ENCODE peak calls at places on chromosomes 5 and 9, in nine cellular contexts. Z is mesenchymal stem cell, F is lung, J is HCT116, W is SJSA1, X is H7, E is Peyer's patch, A is kidney, Y is adrenal gland. G is an unnamed sample.

GRCh38 chr5:137492321-137492720 is 6.8 kb downstream of the SPOCK1 start:
- DNase-seq in X (no peak), Y (no peak), F (no peak), A (no peak), J (no peak), W (no peak), Z (no peak), E (no peak), G (peak; percentile 50)

GRCh38 chr5:55232194-55232984 is 1.0 kb downstream of the CCNO start:
- DNase-seq in W (no peak), Z (peak; percentile 35), F (no peak), Y (no peak), J (peak; percentile 29), X (peak; percentile 84), A (peak; percentile 83), E (peak; percentile 63), G (peak; percentile 33)

GRCh38 chr9:124286292-124286931 is 28.7 kb downstream of the NEK6 start:
- DNase-seq in J (peak; percentile 19), E (peak; percentile 87), A (peak; percentile 78), F (no peak), Z (peak; percentile 99), W (peak; percentile 89), X (no peak), Y (no peak), G (peak; percentile 61)

GRCh38 chr5:103667068-103667467 is 104.5 kb upstream of the NUDT12 start:
- DNase-seq in J (no peak), E (no peak), A (no peak), F (no peak), Y (no peak), Z (peak; percentile 39), X (no peak), W (no peak), G (peak; percentile 20)

GRCh38 chr5:115098041-115098702 is 71.5 kb downstream of the TRIM36 start:
- DNase-seq in X (peak; percentile 35), J (peak; percentile 42), Z (peak; percentile 62), E (no peak), W (no peak), A (no peak), F (peak; percentile 43), Y (peak; percentile 62), G (peak; percentile 23)

GRCh38 chr5:58016329-58016728 is 443.6 kb downstream of the PLK2 start:
- DNase-seq in Y (no peak), F (no peak), J (no peak), A (no peak), X (no peak), E (no peak), W (no peak), Z (peak; percentile 1), G (no peak)

GRCh38 chr5:112329429-112330090 is 89.5 kb downstream of the EPB41L4A start:
- DNase-seq in F (no peak), Y (no peak), X (no peak), A (no peak), W (no peak), E (no peak), J (no peak), Z (no peak), G (no peak)

GRCh38 chr5:53418844-53419243 is 61.6 kb upstream of the FST start:
- DNase-seq in A (no peak), F (no peak), Z (peak; percentile 93), X (no peak), Y (no peak), W (no peak), J (no peak), E (no peak), G (no peak)

GRCh38 chr5:173291722-173292658 is 36.2 kb downstream of the STC2 start:
- DNase-seq in F (no peak), A (no peak), J (no peak), X (peak; percentile 71), Z (peak; percentile 85), E (no peak), W (no peak), Y (no peak), G (no peak)

GRCh38 chr5:134892926-134893325 is 12.0 kb upstream of the PCBD2 start:
- DNase-seq in F (no peak), Y (no peak), X (no peak), J (no peak), E (no peak), A (no peak), W (no peak), Z (no peak), G (no peak)

GRCh38 chr9:70829591-70830265 is 291.7 kb downstream of the TRPM3 start:
- DNase-seq in Y (no peak), A (no peak), W (no peak), E (no peak), Z (no peak), X (no peak), J (no peak), F (no peak), G (no peak)

GRCh38 chr9:94937214-94937903 is 210.9 kb downstream of the AOPEP start:
- DNase-seq in A (no peak), Y (no peak), F (no peak), Z (peak; percentile 94), X (no peak), E (no peak), W (no peak), J (no peak), G (no peak)

GRCh38 chr5:123421773-123422172 is 1.4 kb downstream of the CEP120 start:
- DNase-seq in F (no peak), E (no peak), J (no peak), X (no peak), Y (no peak), A (no peak), Z (peak; percentile 12), W (no peak), G (no peak)

GRCh38 chr5:123215929-123216702 is 127.1 kb downstream of the PRDM6 start:
- DNase-seq in W (peak; percentile 50), Z (no peak), X (peak; percentile 15), Y (no peak), J (peak; percentile 18), F (no peak), A (no peak), E (no peak), G (no peak)

GRCh38 chr9:105978336-105978735 is 284.0 kb downstream of the TMEM38B start:
- DNase-seq in Z (no peak), W (no peak), E (no peak), J (no peak), Y (no peak), X (no peak), F (no peak), A (no peak), G (no peak)

DNA sequence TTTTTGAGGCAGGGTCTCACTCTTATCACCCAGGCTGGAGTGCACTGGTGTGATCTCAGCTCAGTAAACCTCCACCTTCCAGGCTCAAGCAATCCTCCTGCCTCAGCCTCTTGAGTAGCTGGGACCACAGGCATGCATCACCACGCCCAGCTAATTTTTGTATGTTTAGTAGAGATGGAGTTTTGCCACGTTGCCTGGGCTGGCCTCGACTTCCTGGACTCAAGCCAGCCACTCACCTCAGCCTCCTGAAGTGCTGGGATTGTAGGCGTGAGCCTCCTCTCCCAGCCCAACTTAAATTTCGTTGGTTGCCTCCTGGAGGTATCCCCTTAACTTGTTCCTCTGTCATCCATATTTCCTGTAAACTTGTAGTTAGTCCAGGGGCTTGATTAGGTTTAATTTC is 47.2 kb downstream of the RAB24 start:
- DNase-seq in F (peak; percentile 50), Y (no peak), A (no peak), J (no peak), W (no peak), Z (no peak), X (no peak), E (no peak), G (peak; percentile 47)
- H3K36me3 ChIP-seq in F (peaks cover 44% of the 10 kb centered on the region), Y (no peaks in the 10 kb centered on the region), A (peaks cover 17% of the 10 kb centered on the region), J (no peaks in the 10 kb centered on the region), W (peaks cover 89% of the 10 kb centered on the region), Z (peaks cover 35% of the 10 kb centered on the region), X (peaks cover 24% of the 10 kb centered on the region), E (peaks cover 95% of the 10 kb centered on the region), G (peaks cover 75% of the 10 kb centered on the region)

GRCh38 chr5:38878391-38879090 is 32.7 kb downstream of the OSMR start:
- DNase-seq in Z (no peak), J (no peak), W (no peak), F (no peak), A (no peak), E (no peak), Y (no peak), X (no peak), G (no peak)

GRCh38 chr5:38883842-38884241 is 38.0 kb downstream of the OSMR start:
- DNase-seq in Y (no peak), W (no peak), X (no peak), E (no peak), A (no peak), F (no peak), J (no peak), Z (no peak), G (no peak)

DNA sequence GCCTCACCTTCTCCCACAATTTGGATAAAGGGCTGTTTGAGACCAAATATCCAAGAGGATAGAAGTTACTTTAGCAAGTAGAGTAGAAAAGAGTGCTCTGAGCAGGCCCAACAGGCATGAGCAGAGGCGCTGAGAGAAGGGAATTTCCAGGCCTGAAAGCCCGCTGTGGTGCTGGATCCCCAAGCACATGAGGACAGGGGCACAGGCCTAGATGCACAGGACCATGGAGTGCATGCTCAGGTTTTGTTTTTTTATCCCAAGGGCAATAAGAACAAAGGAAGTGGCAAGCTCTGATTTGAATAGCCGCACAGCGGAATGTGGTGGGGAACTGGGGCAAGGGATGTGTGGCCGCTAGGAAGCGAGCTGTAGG is 33.3 kb downstream of the OSMR start:
- DNase-seq in J (no peak), Z (no peak), Y (no peak), X (no peak), E (no peak), F (no peak), A (no peak), W (no peak), G (no peak)
- H3K36me3 ChIP-seq in J (peaks cover 55% of the 10 kb centered on the region), Z (peaks cover 34% of the 10 kb centered on the region), Y (no peaks in the 10 kb centered on the region), X (no peaks in the 10 kb centered on the region), E (no peaks in the 10 kb centered on the region), F (peaks cover 8% of the 10 kb centered on the region), A (peaks cover 20% of the 10 kb centered on the region), W (peaks cover 71% of the 10 kb centered on the region), G (peaks cover 48% of the 10 kb centered on the region)

GRCh38 chr9:93525476-93525875 is 50.9 kb upstream of the PHF2 start:
- DNase-seq in Z (no peak), W (no peak), F (no peak), A (no peak), X (no peak), E (no peak), J (no peak), Y (no peak), G (no peak)
- H3K36me3 ChIP-seq in Z (peaks cover 23% of the 10 kb centered on the region), W (peaks cover 40% of the 10 kb centered on the region), F (no peaks in the 10 kb centered on the region), A (peaks cover 28% of the 10 kb centered on the region), X (peaks cover 13% of the 10 kb centered on the region), E (peaks cover 64% of the 10 kb centered on the region), J (peaks cover 37% of the 10 kb centered on the region), Y (no peaks in the 10 kb centered on the region), G (peaks cover 56% of the 10 kb centered on the region)

GRCh38 chr9:76423216-76424177 is 29.3 kb upstream of the RFK start:
- DNase-seq in F (no peak), X (no peak), E (no peak), Y (no peak), Z (no peak), J (no peak), W (no peak), A (no peak), G (no peak)
- H3K36me3 ChIP-seq in F (no peaks in the 10 kb centered on the region), X (no peaks in the 10 kb centered on the region), E (no peaks in the 10 kb centered on the region), Y (no peaks in the 10 kb centered on the region), Z (no peaks in the 10 kb centered on the region), J (no peaks in the 10 kb centered on the region), W (no peaks in the 10 kb centered on the region), A (no peaks in the 10 kb centered on the region), G (no peaks in the 10 kb centered on the region)

GRCh38 chr9:111917201-111917600 is 20.6 kb downstream of the UGCG start:
- DNase-seq in Z (no peak), A (no peak), F (no peak), W (no peak), Y (no peak), X (no peak), J (no peak), E (no peak), G (no peak)
- H3K36me3 ChIP-seq in Z (peaks cover 29% of the 10 kb centered on the region), A (no peaks in the 10 kb centered on the region), F (peaks cover 12% of the 10 kb centered on the region), W (peaks cover 65% of the 10 kb centered on the region), Y (no peaks in the 10 kb centered on the region), X (no peaks in the 10 kb centered on the region), J (peaks cover 10% of the 10 kb centered on the region), E (peaks cover 18% of the 10 kb centered on the region), G (peaks cover 64% of the 10 kb centered on the region)

G was measured in MG63.